ENCODE peak calls at places on chromosomes 4 and X, in seven cellular contexts. E is hepatocyte, H is HCT116, T is GM23248, G is PC-3, Y is OCI-LY7, V is SK-N-SH. L is an unnamed sample.
A peak's percentile ranks its signal among the peaks of the same experiment; 100 is the strongest.

GRCh38 chr4:20878806-20879205 is 178.5 kb downstream of the PACRGL start:
- DNase-seq in V (no peak), E (no peak), Y (no peak), T (no peak), H (no peak), G (no peak), L (no peak)

GRCh38 chr4:87901426-87901825 is 68.7 kb downstream of the MEPE start:
- DNase-seq in V (peak; percentile 52), H (no peak), G (no peak), E (peak; percentile 38), Y (no peak), T (peak; percentile 21), L (no peak)

GRCh38 chr4:37758226-37758625 is 68.3 kb upstream of the PGM2 start:
- DNase-seq in T (peak; percentile 85), H (no peak), V (no peak), Y (peak; percentile 13), E (peak; percentile 35), G (no peak), L (no peak)

GRCh38 chr4:33722254-33722653 is 2522.1 kb downstream of the ARAP2 start:
- DNase-seq in T (peak; percentile 71), E (no peak), Y (no peak), G (no peak), V (no peak), H (no peak), L (no peak)

GRCh38 chr4:10316851-10317250 is 140.4 kb downstream of the ZNF518B start:
- DNase-seq in Y (no peak), G (no peak), H (no peak), T (no peak), V (no peak), E (no peak), L (no peak)

GRCh38 chr4:29549308-29549707 is 1170.9 kb upstream of the PCDH7 start:
- DNase-seq in V (no peak), T (no peak), Y (no peak), H (no peak), G (peak; percentile 2), E (no peak), L (no peak)

GRCh38 chrX:19672211-19672814 is 157.0 kb upstream of the MAP3K15 start:
- DNase-seq in V (no peak), H (no peak), T (no peak), E (peak; percentile 8), G (no peak), Y (no peak), L (no peak)

GRCh38 chrX:153755136-153755535 is 8.9 kb upstream of the PLXNB3 start:
- DNase-seq in V (no peak), Y (no peak), H (no peak), E (no peak), G (no peak), T (no peak), L (no peak)

GRCh38 chr4:76251448-76252270 is at the start of gene FAM47E:
- DNase-seq in Y (no peak), H (no peak), V (peak; percentile 90), E (peak; percentile 90), G (peak; percentile 61), T (peak; percentile 77), L (peak; percentile 96)

GRCh38 chr4:82462415-82462831 is 32.0 kb downstream of the ENOPH1 start:
- DNase-seq in H (peak; percentile 73), Y (peak; percentile 77), T (peak; percentile 88), E (peak; percentile 93), G (peak; percentile 88), V (peak; percentile 89), L (peak; percentile 92)

GRCh38 chr4:6916587-6917444 is 7.2 kb downstream of the TBC1D14 start:
- DNase-seq in H (peak; percentile 34), V (no peak), E (peak; percentile 79), T (peak; percentile 21), G (no peak), Y (no peak), L (no peak)

GRCh38 chr4:35925806-35926205 is 318.5 kb downstream of the ARAP2 start:
- DNase-seq in V (no peak), H (no peak), T (no peak), E (no peak), Y (no peak), G (no peak), L (no peak)
- TF ChIP-seq EZH2phosphoT487 in V (no peak), H (no peak), T (no peak), E (no peak), Y (no peak), G (no peak), L (no peak)

DNA sequence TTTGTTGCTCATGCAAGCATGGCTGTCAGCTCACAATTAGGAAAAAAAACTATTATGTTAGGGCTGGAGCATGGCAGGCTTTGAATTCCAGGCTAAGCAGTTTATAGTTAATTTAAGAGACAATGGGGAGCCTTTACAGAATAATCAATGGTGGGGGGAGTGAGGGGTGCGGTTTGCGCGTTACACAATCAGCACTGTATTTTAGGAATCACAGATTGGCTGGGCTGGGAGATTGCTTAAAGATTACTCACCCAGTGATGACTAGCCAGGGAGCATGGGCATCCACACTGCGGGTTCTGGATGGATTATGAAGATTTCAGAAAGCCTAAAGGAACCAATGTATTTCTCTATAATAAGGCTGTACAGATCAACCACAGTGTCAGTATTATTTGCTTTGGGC is 186.6 kb downstream of the SOX3 start:
- DNase-seq in Y (no peak), E (no peak), T (peak; percentile 77), V (no peak), G (peak; percentile 28), H (no peak), L (no peak)
- TF ChIP-seq EZH2phosphoT487 in Y (no peak), E (no peak), T (no peak), V (no peak), G (no peak), H (no peak), L (no peak)

GRCh38 chr4:79325864-79326328 is at the start of gene NAA11:
- DNase-seq in Y (no peak), T (no peak), E (no peak), G (no peak), V (no peak), H (no peak), L (no peak)
- TF ChIP-seq EZH2phosphoT487 in Y (no peak), T (no peak), E (no peak), G (no peak), V (no peak), H (no peak), L (no peak)

DNA sequence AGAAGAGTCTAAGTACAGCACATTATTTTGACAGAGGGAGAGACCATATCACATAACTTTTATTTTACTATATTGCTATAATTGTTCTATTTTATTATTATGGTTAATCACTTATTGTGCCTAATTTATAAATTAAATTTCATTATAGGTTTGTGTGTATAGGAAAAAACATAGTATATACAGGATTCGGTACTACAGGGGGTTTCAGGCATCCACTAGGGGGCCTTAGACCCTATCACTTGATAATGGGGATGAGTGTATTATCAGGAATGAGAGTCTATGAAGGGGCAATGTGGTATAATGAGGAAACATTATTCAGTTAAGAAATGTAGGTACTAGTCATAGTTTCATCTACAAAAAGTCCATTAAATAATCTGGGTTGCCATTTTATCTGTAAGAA is 833.1 kb downstream of the C4orf33 start:
- DNase-seq in Y (peak; percentile 29), V (peak; percentile 8), H (no peak), G (peak; percentile 7), T (no peak), E (peak; percentile 7), L (peak; percentile 70)
- TF ChIP-seq EZH2phosphoT487 in Y (no peak), V (no peak), H (no peak), G (no peak), T (no peak), E (no peak), L (no peak)

GRCh38 chr4:36099509-36099908 is 144.8 kb downstream of the ARAP2 start:
- DNase-seq in V (no peak), H (no peak), E (no peak), T (no peak), G (peak; percentile 1), Y (no peak), L (no peak)
- TF ChIP-seq EZH2phosphoT487 in V (no peak), H (no peak), E (no peak), T (no peak), G (no peak), Y (no peak), L (no peak)

GRCh38 chrX:129793604-129794191 is 13.9 kb downstream of the SASH3 start:
- DNase-seq in V (no peak), H (no peak), Y (no peak), G (no peak), E (no peak), T (no peak), L (no peak)
- TF ChIP-seq EZH2phosphoT487 in V (no peak), H (no peak), Y (no peak), G (no peak), E (no peak), T (no peak), L (no peak)

GRCh38 chr4:111618908-111619307 is 526.3 kb upstream of the FAM241A start:
- DNase-seq in G (peak; percentile 22), V (no peak), Y (no peak), T (no peak), H (no peak), E (peak; percentile 9), L (no peak)
- TF ChIP-seq EZH2phosphoT487 in G (no peak), V (no peak), Y (no peak), T (no peak), H (no peak), E (no peak), L (no peak)

GRCh38 chr4:80079255-80079923 is 6.4 kb upstream of the ANTXR2 start:
- DNase-seq in T (no peak), H (no peak), V (no peak), Y (no peak), G (no peak), E (no peak), L (no peak)

GRCh38 chr4:80081566-80081965 is 8.5 kb upstream of the ANTXR2 start:
- DNase-seq in H (no peak), T (no peak), E (no peak), Y (no peak), G (no peak), V (no peak), L (no peak)

GRCh38 chr4:80075995-80076394 is 3.0 kb upstream of the ANTXR2 start:
- DNase-seq in E (no peak), V (no peak), T (no peak), Y (no peak), G (no peak), H (no peak), L (no peak)

GRCh38 chr4:80077639-80078038 is 4.6 kb upstream of the ANTXR2 start:
- DNase-seq in T (peak; percentile 40), G (peak; percentile 73), Y (no peak), E (no peak), V (no peak), H (no peak), L (no peak)

DNA sequence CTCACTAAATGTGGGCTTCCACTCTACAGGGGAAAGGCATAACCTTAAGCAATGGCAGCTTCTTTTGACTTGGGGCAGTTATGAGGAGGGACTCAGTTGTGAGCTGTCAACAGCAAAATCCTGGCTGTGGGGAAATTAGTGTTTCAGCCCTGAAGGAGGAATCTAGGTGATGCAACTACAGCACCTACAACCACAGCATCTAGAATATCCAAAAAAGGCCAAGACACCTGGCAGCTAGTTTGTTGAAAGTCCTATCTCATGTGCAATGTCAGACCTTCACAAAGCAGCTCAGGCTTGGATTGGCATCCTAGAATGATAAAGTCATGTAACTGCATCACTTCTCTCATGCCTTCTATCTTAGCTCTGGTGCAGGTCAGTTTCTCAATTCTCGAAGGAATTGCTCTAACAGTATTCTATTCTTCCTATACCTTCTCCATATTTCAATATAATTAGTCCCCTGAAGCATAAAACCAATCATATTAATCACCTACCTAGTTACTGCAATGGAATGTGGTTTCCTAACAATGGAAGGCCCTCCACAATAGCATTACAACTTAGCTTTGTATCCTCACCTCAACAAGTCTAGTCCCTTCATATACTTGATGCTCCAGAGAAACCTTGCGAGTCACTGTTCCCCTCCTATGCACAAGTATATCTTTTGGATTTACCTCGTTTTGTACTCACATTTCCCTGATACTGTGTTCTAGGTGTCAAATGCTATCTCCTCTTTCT is 5.5 kb upstream of the ANTXR2 start:
- DNase-seq in E (no peak), T (no peak), G (peak; percentile 14), V (no peak), H (no peak), Y (no peak), L (no peak)
- TF ChIP-seq EZH2phosphoT487 in E (no peak), T (no peak), G (no peak), V (no peak), H (no peak), Y (no peak), L (no peak)

L was measured in GM23338.